ENCODE peak calls at places on chromosomes 13 and 19, in five cellular contexts. H is heart left ventricle, I is mammary epithelial cell, U is GM23338, C is suprapubic skin. P is an unnamed sample.

GRCh38 chr19:46015080-46015960 is 7.5 kb downstream of the PGLYRP1 start:
- DNase-seq in U (peak), I (peak), H (peak), C (no peak), P (peak)

GRCh38 chr19:4609878-4610511 is 29.3 kb upstream of the TNFAIP8L1 start:
- DNase-seq in C (no peak), H (peak), U (peak), I (no peak), P (no peak)

GRCh38 chr19:35558400-35559280 is 4.8 kb downstream of the ATP4A start:
- DNase-seq in C (no peak), H (no peak), U (no peak), I (no peak), P (no peak)

GRCh38 chr13:42181381-42181953 is 90.5 kb upstream of the AKAP11 start:
- DNase-seq in I (no peak), C (no peak), U (no peak), H (no peak), P (no peak)

GRCh38 chr19:2793577-2793976 is 8.3 kb downstream of the THOP1 start:
- DNase-seq in H (no peak), U (no peak), C (no peak), I (no peak), P (no peak)

GRCh38 chr13:110832205-110832479 is 82.7 kb downstream of the ANKRD10 start:
- DNase-seq in H (no peak), I (no peak), U (no peak), C (no peak), P (no peak)

GRCh38 chr19:6743071-6743470 is 3.6 kb downstream of the TRIP10 start:
- DNase-seq in I (no peak), H (no peak), U (no peak), C (no peak), P (no peak)

GRCh38 chr13:76823969-76824368 is 62.2 kb downstream of the KCTD12 start:
- DNase-seq in U (no peak), H (no peak), I (no peak), C (no peak), P (no peak)

GRCh38 chr13:20197361-20197834 is 4.7 kb upstream of the GJB2 start:
- DNase-seq in H (no peak), U (peak), C (no peak), I (peak), P (peak)

GRCh38 chr13:112587767-112588489 is at the start of gene TUBGCP3:
- DNase-seq in C (peak), I (peak), U (peak), H (peak), P (peak)

GRCh38 chr13:23792680-23793079 is 96.5 kb downstream of the MIPEP start:
- DNase-seq in U (no peak), I (no peak), C (no peak), H (no peak), P (no peak)

GRCh38 chr13:67792151-67792665 is 562.1 kb upstream of the PCDH9 start:
- DNase-seq in U (no peak), I (no peak), C (no peak), H (no peak), P (peak)

GRCh38 chr19:31570718-31571117 is 221.5 kb upstream of the TSHZ3 start:
- DNase-seq in U (no peak), C (no peak), H (no peak), I (no peak), P (no peak)

GRCh38 chr13:41601718-41602445 is 144.5 kb downstream of the RGCC start:
- DNase-seq in U (no peak), C (no peak), I (peak), H (no peak), P (no peak)

GRCh38 chr19:49347191-49347590 is 12.0 kb downstream of the CD37 start:
- DNase-seq in H (no peak), I (no peak), C (no peak), U (no peak), P (no peak)

GRCh38 chr19:16417660-16418596 is 53.8 kb downstream of the EPS15L1 start:
- DNase-seq in C (peak), I (peak), H (peak), U (peak), P (peak)

GRCh38 chr19:53877361-53877766 is 4.6 kb upstream of the PRKCG start:
- DNase-seq in H (no peak), U (peak), C (no peak), I (no peak), P (no peak)

GRCh38 chr13:79290595-79291244 is 115.3 kb downstream of the RBM26 start:
- DNase-seq in U (no peak), I (no peak), C (no peak), H (no peak), P (no peak)

GRCh38 chr19:14678199-14678598 is 3.6 kb upstream of the ADGRE3 start:
- DNase-seq in C (no peak), I (no peak), U (no peak), H (no peak), P (no peak)

GRCh38 chr13:59274958-59275727 is 888.6 kb downstream of the DIAPH3 start:
- DNase-seq in U (no peak), C (no peak), H (no peak), I (no peak), P (no peak)

GRCh38 chr13:31890946-31891345 is 140.6 kb upstream of the FRY start:
- DNase-seq in C (no peak), I (no peak), H (peak), U (no peak), P (no peak)

GRCh38 chr19:31408460-31409124 is 59.4 kb upstream of the TSHZ3 start:
- DNase-seq in U (no peak), C (no peak), H (peak), I (peak), P (peak)

GRCh38 chr19:51621178-51621577 is 9.0 kb downstream of the SIGLEC5 start:
- DNase-seq in C (peak), U (no peak), H (no peak), I (no peak), P (no peak)

GRCh38 chr19:14567079-14567478 is 4.8 kb downstream of the NDUFB7 start:
- DNase-seq in U (no peak), I (no peak), C (no peak), H (no peak), P (no peak)

GRCh38 chr13:100196380-100196779 is 107.5 kb downstream of the PCCA start:
- DNase-seq in I (no peak), C (no peak), U (no peak), H (no peak), P (no peak)

GRCh38 chr19:35513975-35514809 is 743 bp upstream of the DMKN start:
- DNase-seq in U (peak), C (no peak), I (no peak), H (no peak), P (no peak)

GRCh38 chr13:45511310-45512147 is 46.8 kb downstream of the COG3 start:
- DNase-seq in H (no peak), I (peak), C (no peak), U (peak), P (peak)

GRCh38 chr19:12997967-12998940 is 3.0 kb downstream of the NFIX start:
- DNase-seq in U (no peak), C (no peak), I (no peak), H (no peak), P (no peak)

GRCh38 chr19:41935781-41936415 is 7.6 kb upstream of the ERFL start:
- DNase-seq in U (no peak), I (no peak), C (no peak), H (no peak), P (no peak)

GRCh38 chr19:18488403-18488723 is 33.5 kb downstream of the ELL start:
- DNase-seq in C (no peak), H (no peak), I (peak), U (no peak), P (no peak)

GRCh38 chr19:48338802-48339660 is 13.7 kb downstream of the EMP3 start:
- DNase-seq in C (no peak), H (no peak), I (no peak), U (no peak), P (no peak)

GRCh38 chr19:44582581-44583265 is 30.6 kb upstream of the IGSF23 start:
- DNase-seq in I (no peak), C (no peak), H (peak), U (peak), P (peak)

GRCh38 chr19:34237283-34237682 is 17.1 kb upstream of the GARRE1 start:
- DNase-seq in I (no peak), C (no peak), U (no peak), H (no peak), P (no peak)

GRCh38 chr13:50334944-50335343 is 319.7 kb downstream of the KCNRG start:
- DNase-seq in H (no peak), U (no peak), C (no peak), I (no peak), P (peak)

GRCh38 chr13:99813346-99814095 is 158.0 kb downstream of the ZIC5 start:
- DNase-seq in I (no peak), C (no peak), H (no peak), U (no peak), P (no peak)

GRCh38 chr19:55676384-55676783 is 1.4 kb downstream of the EPN1 start:
- DNase-seq in I (peak), H (peak), C (no peak), U (no peak), P (no peak)
- H3K27ac ChIP-seq in I (no peak), H (peak), C (no peak), U (no peak), P (peak)

DNA sequence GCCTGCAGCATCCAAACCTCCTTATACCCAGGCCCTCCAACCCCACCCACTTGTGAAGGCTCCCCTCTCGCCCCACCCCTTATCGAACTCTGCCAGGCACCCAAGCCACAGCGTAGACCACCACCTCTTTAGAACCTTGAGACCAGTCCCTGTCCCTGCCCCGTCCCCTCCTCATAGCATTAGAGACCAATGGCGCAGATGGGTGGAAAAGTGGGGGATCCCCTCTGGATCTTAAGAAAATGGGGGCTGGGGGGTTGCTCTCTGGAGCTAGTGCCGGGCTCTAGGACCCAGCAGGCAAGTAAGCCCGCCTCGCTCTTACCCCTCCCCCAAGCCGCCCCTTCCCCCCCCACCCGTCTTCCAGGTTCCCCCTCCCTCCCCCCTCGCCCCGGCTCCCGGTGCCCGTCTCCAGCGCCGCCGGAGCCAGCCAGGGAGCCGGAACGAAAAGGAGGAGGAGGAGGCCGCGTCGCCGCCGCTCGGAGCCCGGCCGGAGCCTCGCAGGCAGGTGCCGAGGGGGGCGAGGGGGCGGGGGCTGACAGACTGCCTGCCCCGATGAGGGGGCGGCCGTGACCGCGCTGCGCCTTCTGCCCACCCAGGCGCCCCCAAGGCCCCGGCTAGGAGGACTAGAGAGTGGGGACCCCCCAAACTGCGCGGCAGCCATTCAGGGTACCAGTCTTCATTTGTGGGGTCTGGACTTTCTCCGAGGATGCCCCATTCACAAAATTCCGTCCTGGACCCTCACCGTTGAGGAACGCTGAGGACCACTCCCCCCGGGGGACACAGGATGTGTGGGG is at the start of gene SPRED3:
- DNase-seq in C (no peak), I (no peak), H (no peak), U (peak), P (no peak)
- H3K27ac ChIP-seq in C (peak), I (no peak), H (peak), U (peak), P (peak)

DNA sequence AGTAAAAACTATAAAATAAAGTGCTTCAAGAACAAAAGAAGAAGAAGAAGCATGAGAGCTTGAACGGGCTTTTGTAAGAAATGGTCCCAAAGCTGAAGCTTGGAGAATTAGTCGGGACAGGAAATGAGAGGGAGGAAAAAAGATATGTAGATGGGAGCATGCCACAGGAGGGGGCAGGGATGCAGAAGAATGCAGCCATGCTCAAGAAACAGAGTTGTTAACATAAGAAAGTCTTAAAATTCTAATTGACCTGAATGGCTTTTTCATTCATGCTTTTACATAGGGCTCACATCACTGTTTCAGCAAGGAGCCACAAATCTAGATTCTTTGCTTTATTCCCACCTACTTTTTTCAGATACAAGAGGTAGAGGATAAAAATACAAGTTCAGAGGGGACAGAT is 27.7 kb upstream of the NBEA start:
- DNase-seq in C (no peak), U (peak), I (no peak), H (no peak), P (no peak)
- H3K27ac ChIP-seq in C (no peak), U (peak), I (no peak), H (no peak), P (no peak)

GRCh38 chr19:29674374-29675119 is 9.3 kb downstream of the PLEKHF1 start:
- DNase-seq in I (no peak), U (no peak), C (peak), H (peak), P (no peak)

GRCh38 chr19:29673451-29674371 is 8.4 kb downstream of the PLEKHF1 start:
- DNase-seq in C (no peak), U (no peak), I (no peak), H (peak), P (no peak)

GRCh38 chr19:29676586-29676985 is 11.3 kb downstream of the PLEKHF1 start:
- DNase-seq in C (no peak), U (no peak), I (no peak), H (peak), P (no peak)

GRCh38 chr19:29675650-29676186 is 10.5 kb downstream of the PLEKHF1 start:
- DNase-seq in C (no peak), U (no peak), H (no peak), I (no peak), P (no peak)

DNA sequence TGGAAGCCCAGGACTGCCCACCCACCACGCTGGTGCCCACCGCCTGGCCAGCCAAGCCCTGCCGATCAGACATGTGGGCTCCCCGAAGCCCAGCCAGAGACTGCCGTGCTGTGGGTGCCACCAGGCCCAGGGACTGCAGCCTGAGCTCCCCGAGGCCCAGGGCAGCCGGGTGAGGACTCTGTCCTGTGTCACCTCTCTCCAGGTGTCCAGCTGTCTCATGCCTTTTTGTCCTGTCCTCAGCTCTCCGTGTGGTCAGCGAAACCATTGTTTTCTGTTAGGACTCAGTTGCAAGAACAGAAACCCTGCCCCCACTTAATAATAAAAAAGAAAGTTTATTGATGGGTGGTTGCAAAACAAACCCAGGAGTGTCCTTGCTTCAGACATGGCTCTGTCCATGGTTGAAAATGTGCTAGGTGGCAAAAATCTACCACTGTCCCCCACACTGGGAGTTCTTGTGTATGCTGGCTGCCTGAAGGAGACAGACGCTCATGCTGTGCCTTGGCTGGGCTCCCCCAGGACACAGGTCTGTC is 9.9 kb downstream of the PLEKHF1 start:
- DNase-seq in I (no peak), U (no peak), H (no peak), C (no peak), P (no peak)
- H3K27ac ChIP-seq in I (no peak), U (no peak), H (peak), C (peak), P (no peak)

P was measured in A673.